ENCODE peak calls at places on chromosomes 16 and 17, in nine cellular contexts. U, M, P, V, W, R, F, L and N are unnamed samples.

GRCh38 chr16:4360538-4361021 is 9.5 kb upstream of the PAM16 start:
- DNase-seq in P (no peak), W (no peak), L (peak), F (no peak), M (no peak), R (no peak), U (no peak), V (no peak), N (no peak)

GRCh38 chr17:35969558-35970442 is 11.5 kb downstream of the CCL16 start:
- DNase-seq in F (peak), W (peak), V (peak), L (peak), M (peak), U (peak), P (peak), R (peak), N (no peak)

GRCh38 chr16:77679901-77680300 is 42.4 kb upstream of the NUDT7 start:
- DNase-seq in U (peak), R (no peak), L (no peak), W (no peak), V (no peak), F (no peak), M (no peak), P (no peak), N (no peak)

GRCh38 chr17:8470447-8471047 is 34.9 kb downstream of the NDEL1 start:
- DNase-seq in P (no peak), V (no peak), M (no peak), W (no peak), R (peak), L (peak), U (no peak), F (peak), N (peak)

GRCh38 chr17:77465358-77466041 is 324.7 kb downstream of the SEC14L1 start:
- DNase-seq in U (peak), M (peak), R (no peak), L (peak), V (no peak), P (no peak), F (peak), W (peak), N (no peak)

GRCh38 chr17:80822700-80823410 is 168.8 kb upstream of the CHMP6 start:
- DNase-seq in M (no peak), W (no peak), U (peak), R (no peak), L (no peak), V (no peak), P (no peak), F (no peak), N (peak)

GRCh38 chr17:64084086-64084939 is 45.6 kb downstream of the ERN1 start:
- DNase-seq in P (no peak), V (no peak), W (no peak), F (peak), R (no peak), M (no peak), U (peak), L (no peak), N (no peak)

GRCh38 chr17:57834146-57834741 is 15.6 kb downstream of the MRPS23 start:
- DNase-seq in V (peak), R (peak), M (no peak), W (no peak), L (peak), U (no peak), F (peak), P (no peak), N (no peak)

GRCh38 chr17:76940738-76941350 is 72.6 kb downstream of the MGAT5B start:
- DNase-seq in F (no peak), R (no peak), M (no peak), P (no peak), U (no peak), L (peak), W (no peak), V (peak), N (no peak)

GRCh38 chr16:86874141-86874540 is 295.8 kb downstream of the FOXL1 start:
- DNase-seq in R (peak), W (no peak), V (no peak), U (no peak), L (peak), P (no peak), M (no peak), F (no peak), N (no peak)

GRCh38 chr16:3175157-3176153 is 12.5 kb upstream of the OR1F1 start:
- DNase-seq in M (no peak), W (no peak), R (no peak), P (no peak), F (no peak), V (no peak), L (peak), U (no peak), N (no peak)

GRCh38 chr16:10599626-10600025 is 19.2 kb upstream of the EMP2 start:
- DNase-seq in L (no peak), P (no peak), U (no peak), R (no peak), M (no peak), W (no peak), F (no peak), V (no peak), N (no peak)

GRCh38 chr17:31293586-31293985 is 3.5 kb downstream of the OMG start:
- DNase-seq in R (no peak), W (no peak), V (no peak), L (no peak), P (no peak), F (no peak), U (no peak), M (no peak), N (no peak)

GRCh38 chr16:181668-182021 is 1.4 kb downstream of the HBQ1 start:
- DNase-seq in L (no peak), F (no peak), W (no peak), V (no peak), R (no peak), U (no peak), P (no peak), M (no peak), N (no peak)

GRCh38 chr16:27359615-27360014 is 42.4 kb upstream of the IL21R start:
- DNase-seq in U (no peak), M (no peak), P (no peak), F (no peak), L (no peak), W (no peak), R (no peak), V (no peak), N (no peak)

GRCh38 chr17:73189417-73190099 is 3.3 kb upstream of the COG1 start:
- DNase-seq in R (peak), U (peak), F (peak), P (peak), L (peak), M (no peak), W (no peak), V (peak), N (no peak)

GRCh38 chr17:82202981-82203380 is 9.7 kb downstream of the CCDC57 start:
- DNase-seq in U (no peak), R (no peak), W (no peak), L (no peak), M (no peak), V (no peak), P (no peak), F (no peak), N (no peak)

GRCh38 chr17:50394711-50395110 is 2.6 kb downstream of the LRRC59 start:
- DNase-seq in U (no peak), M (no peak), V (no peak), R (no peak), L (no peak), F (no peak), W (no peak), P (no peak), N (no peak)

GRCh38 chr16:11949527-11949926 is 7.7 kb upstream of the NPIPB2 start:
- DNase-seq in P (peak), L (peak), W (no peak), U (peak), R (peak), F (peak), M (no peak), V (peak), N (no peak)

GRCh38 chr17:21201874-21202273 is 12.1 kb downstream of the TMEM11 start:
- DNase-seq in V (no peak), F (no peak), P (no peak), R (no peak), M (no peak), W (no peak), L (no peak), U (no peak), N (no peak)

GRCh38 chr17:53142890-53143289 is 679.8 kb upstream of the KIF2B start:
- DNase-seq in L (peak), P (no peak), R (peak), W (no peak), M (no peak), F (peak), U (no peak), V (peak), N (no peak)

GRCh38 chr17:19812407-19812806 is 55.3 kb downstream of the ULK2 start:
- DNase-seq in F (no peak), M (no peak), W (no peak), P (no peak), R (peak), U (no peak), L (no peak), V (no peak), N (no peak)

GRCh38 chr17:78448356-78448993 is 70.0 kb downstream of the PGS1 start:
- DNase-seq in M (no peak), R (no peak), V (no peak), W (no peak), U (peak), F (no peak), P (no peak), L (no peak), N (no peak)

GRCh38 chr16:879461-879861 is 78.9 kb upstream of the GNG13 start:
- DNase-seq in L (no peak), P (no peak), R (no peak), U (no peak), W (no peak), V (no peak), F (no peak), M (no peak), N (no peak)

GRCh38 chr17:47815106-47815918 is 6.3 kb downstream of the OSBPL7 start:
- DNase-seq in R (no peak), F (no peak), U (no peak), M (no peak), V (no peak), P (no peak), L (no peak), W (no peak), N (no peak)

GRCh38 chr17:56690441-56691291 is 97.2 kb downstream of the NOG start:
- DNase-seq in L (no peak), M (no peak), P (no peak), U (no peak), F (peak), W (no peak), R (no peak), V (no peak), N (no peak)

GRCh38 chr17:292016-292415 is 60.6 kb downstream of the RPH3AL start:
- DNase-seq in R (no peak), V (no peak), L (no peak), M (no peak), W (no peak), U (no peak), F (no peak), P (no peak), N (no peak)

GRCh38 chr16:20334396-20334795 is 7.1 kb upstream of the GP2 start:
- DNase-seq in M (no peak), U (no peak), F (no peak), W (no peak), L (no peak), R (no peak), P (no peak), V (no peak), N (no peak)

GRCh38 chr16:647173-647902 is 1.8 kb upstream of the WDR90 start:
- DNase-seq in L (no peak), R (no peak), P (no peak), M (no peak), V (peak), F (no peak), U (no peak), W (no peak), N (no peak)

GRCh38 chr16:760498-761343 is at the start of gene MSLN:
- DNase-seq in U (peak), L (no peak), W (no peak), R (no peak), V (no peak), F (peak), M (no peak), P (no peak), N (no peak)

GRCh38 chr17:44738214-44738906 is 20.4 kb upstream of the ADAM11 start:
- DNase-seq in F (peak), L (no peak), R (no peak), M (no peak), P (no peak), W (no peak), V (no peak), U (no peak), N (no peak)

GRCh38 chr16:58518083-58518979 is 3.0 kb downstream of the SETD6 start:
- DNase-seq in M (no peak), R (no peak), V (no peak), P (no peak), F (no peak), U (peak), W (no peak), L (no peak), N (no peak)

GRCh38 chr17:33523577-33523981 is 230.5 kb upstream of the ASIC2 start:
- DNase-seq in F (peak), W (no peak), V (no peak), P (no peak), R (no peak), L (no peak), M (no peak), U (peak), N (no peak)

GRCh38 chr16:88743693-88744519 is 37.6 kb downstream of the CTU2 start:
- DNase-seq in F (peak), U (no peak), L (peak), W (peak), R (peak), P (no peak), M (peak), V (peak), N (peak)

GRCh38 chr17:45312477-45313418 is 4.1 kb downstream of the MAP3K14 start:
- DNase-seq in P (no peak), U (no peak), W (no peak), L (no peak), F (no peak), R (no peak), M (no peak), V (no peak), N (no peak)